ENCODE peak calls at places on chromosomes 2 and 18, in six cellular contexts. L is GM12878, V is H1, Z is HCT116, E is HepG2, Q is K562. O is an unnamed sample.

GRCh38 chr2:209472386-209472832 is 48.6 kb downstream of the MAP2 start:
- DNase-seq in Z (no peak), V (no peak), E (no peak), L (no peak), Q (no peak), O (no peak)

GRCh38 chr2:84297155-84297554 is 161.9 kb downstream of the SUCLG1 start:
- DNase-seq in E (peak), L (no peak), Q (no peak), V (no peak), Z (peak), O (no peak)

GRCh38 chr2:143558665-143559064 is 429.4 kb downstream of the ARHGAP15 start:
- DNase-seq in E (no peak), Z (no peak), Q (no peak), L (no peak), V (no peak), O (peak)

GRCh38 chr2:88896971-88897370 is 205.5 kb downstream of the RPIA start:
- DNase-seq in Q (no peak), V (no peak), L (no peak), E (no peak), Z (no peak), O (no peak)

GRCh38 chr2:154452906-154453493 is 245.5 kb upstream of the KCNJ3 start:
- DNase-seq in L (peak), Z (peak), E (no peak), Q (no peak), V (peak), O (peak)

GRCh38 chr18:13581496-13581895 is 144.9 kb downstream of the FAM210A start:
- DNase-seq in Q (no peak), Z (no peak), V (no peak), L (no peak), E (no peak), O (no peak)

GRCh38 chr18:8121942-8122480 is 487.2 kb upstream of the RAB12 start:
- DNase-seq in Z (peak), V (no peak), L (no peak), Q (peak), E (no peak), O (no peak)

GRCh38 chr2:50398101-50398500 is 633.8 kb downstream of the NRXN1 start:
- DNase-seq in Q (no peak), E (no peak), Z (no peak), V (no peak), L (no peak), O (no peak)

GRCh38 chr2:171325886-171326585 is 107.8 kb downstream of the METTL8 start:
- DNase-seq in L (no peak), Z (no peak), V (no peak), Q (no peak), E (no peak), O (no peak)

GRCh38 chr18:62539284-62540168 is 16.7 kb downstream of the ZCCHC2 start:
- DNase-seq in E (peak), Q (no peak), V (no peak), Z (no peak), L (no peak), O (no peak)

GRCh38 chr2:96342085-96342484 is 6.5 kb downstream of the NCAPH start:
- DNase-seq in E (peak), Z (no peak), V (no peak), L (no peak), Q (peak), O (no peak)

GRCh38 chr2:29009711-29010677 is 28.9 kb downstream of the TOGARAM2 start:
- DNase-seq in L (no peak), V (no peak), E (no peak), Q (no peak), Z (no peak), O (no peak)

GRCh38 chr18:50127516-50128229 is 67.3 kb downstream of the MYO5B start:
- DNase-seq in Q (no peak), Z (peak), V (no peak), L (no peak), E (no peak), O (no peak)

GRCh38 chr2:59029058-59029457 is 787.9 kb upstream of the FANCL start:
- DNase-seq in Z (no peak), E (no peak), Q (no peak), L (no peak), V (no peak), O (peak)

GRCh38 chr2:225581135-225581534 is 181.6 kb downstream of the NYAP2 start:
- DNase-seq in Z (no peak), L (no peak), V (no peak), Q (no peak), E (no peak), O (no peak)

GRCh38 chr2:182242561-182242960 is 184.3 kb downstream of the PDE1A start:
- DNase-seq in L (no peak), Z (no peak), Q (no peak), V (no peak), E (no peak), O (no peak)

GRCh38 chr2:152385718-152386117 is 50.7 kb downstream of the FMNL2 start:
- DNase-seq in E (no peak), L (no peak), Q (no peak), V (no peak), Z (no peak), O (no peak)

GRCh38 chr18:62784966-62785413 is 69.6 kb downstream of the PHLPP1 start:
- DNase-seq in E (no peak), Q (peak), L (no peak), V (no peak), Z (no peak), O (no peak)

GRCh38 chr18:79588636-79589481 is 90.7 kb upstream of the CTDP1 start:
- DNase-seq in E (peak), V (peak), Q (no peak), L (no peak), Z (no peak), O (no peak)

GRCh38 chr2:215764441-215765048 is 248.8 kb downstream of the MREG start:
- DNase-seq in V (no peak), Q (peak), E (no peak), L (no peak), Z (no peak), O (no peak)

GRCh38 chr2:98378901-98379300 is 32.6 kb downstream of the CNGA3 start:
- DNase-seq in E (no peak), L (no peak), Q (peak), V (peak), Z (no peak), O (no peak)

GRCh38 chr2:201248288-201248844 is 12.0 kb upstream of the CASP8 start:
- DNase-seq in E (no peak), Q (peak), V (peak), Z (no peak), L (no peak), O (no peak)

GRCh38 chr2:20929721-20930120 is 106.8 kb upstream of the LDAH start:
- DNase-seq in Z (no peak), V (no peak), Q (no peak), L (no peak), E (peak), O (no peak)

GRCh38 chr2:235556901-235557300 is 63.1 kb downstream of the AGAP1 start:
- DNase-seq in E (no peak), Z (no peak), Q (no peak), L (no peak), V (no peak), O (no peak)

GRCh38 chr2:235391964-235392615 is 101.8 kb upstream of the AGAP1 start:
- DNase-seq in E (no peak), V (no peak), Q (no peak), Z (no peak), L (no peak), O (no peak)

GRCh38 chr2:46164581-46165301 is 132.5 kb upstream of the EPAS1 start:
- DNase-seq in L (no peak), Q (no peak), Z (no peak), E (no peak), V (no peak), O (no peak)

GRCh38 chr2:85459771-85460170 is 41.3 kb downstream of the SH2D6 start:
- DNase-seq in V (no peak), Q (no peak), L (no peak), Z (no peak), E (no peak), O (no peak)

GRCh38 chr2:45954233-45954850 is 302.9 kb downstream of the PRKCE start:
- DNase-seq in Z (no peak), Q (no peak), L (no peak), E (no peak), V (no peak), O (no peak)

DNA sequence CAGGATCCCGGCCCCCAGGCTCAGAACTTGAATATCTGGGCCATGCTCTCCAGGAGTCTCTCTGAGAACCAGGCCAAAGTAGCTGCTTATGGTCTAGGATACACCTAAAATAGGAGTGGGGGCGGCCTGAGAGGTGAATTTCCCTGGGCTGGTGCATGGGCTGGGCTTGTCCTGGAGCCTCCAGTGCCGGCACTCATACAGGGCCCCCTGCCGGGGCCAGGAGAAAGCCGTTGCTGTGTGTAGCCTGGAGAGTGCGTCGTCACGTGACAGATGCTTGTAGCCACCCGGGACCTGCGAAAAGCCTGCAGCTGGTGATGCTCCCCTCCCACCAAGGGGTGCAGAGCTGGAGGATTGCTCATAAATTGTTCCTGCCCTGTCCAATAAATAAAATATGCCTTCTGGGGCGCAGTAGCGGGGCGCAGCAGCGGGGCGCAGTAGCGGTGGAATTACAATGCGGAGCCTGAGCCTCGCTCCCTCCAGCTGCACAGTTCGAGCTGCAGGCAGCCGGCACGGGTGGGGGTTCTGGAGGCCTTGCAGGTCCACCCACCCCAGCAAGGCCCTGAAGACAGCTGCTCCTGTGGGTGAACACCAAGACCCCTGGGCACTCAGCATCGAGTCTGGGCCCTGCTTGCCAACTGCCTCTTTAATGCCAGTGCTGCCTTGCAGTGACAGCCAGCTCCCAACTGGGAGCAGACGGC is 289.9 kb downstream of the NDUFA10 start:
- DNase-seq in E (peak), Q (peak), Z (no peak), L (no peak), V (no peak), O (no peak)
- TF ChIP-seq JUND in E (no peak), Q (no peak), Z (no peak), L (no peak), V (no peak), O (no peak)

GRCh38 chr2:205025580-205026240 is 480.4 kb downstream of the PARD3B start:
- DNase-seq in L (no peak), Z (no peak), Q (peak), V (no peak), E (peak), O (peak)

GRCh38 chr2:205022751-205023150 is 477.5 kb downstream of the PARD3B start:
- DNase-seq in Z (no peak), V (no peak), L (no peak), E (no peak), Q (no peak), O (no peak)

GRCh38 chr2:205020673-205021072 is 475.4 kb downstream of the PARD3B start:
- DNase-seq in Q (no peak), V (no peak), E (peak), L (no peak), Z (no peak), O (no peak)

GRCh38 chr2:205030695-205031094 is 485.4 kb downstream of the PARD3B start:
- DNase-seq in E (peak), Z (no peak), V (no peak), L (no peak), Q (no peak), O (no peak)

GRCh38 chr2:205024822-205025518 is 479.7 kb downstream of the PARD3B start:
- DNase-seq in Q (peak), Z (peak), E (peak), V (no peak), L (no peak), O (peak)
- TF ChIP-seq JUND in Q (peak), Z (peak), E (no peak), V (no peak), L (no peak), O (no peak)

DNA sequence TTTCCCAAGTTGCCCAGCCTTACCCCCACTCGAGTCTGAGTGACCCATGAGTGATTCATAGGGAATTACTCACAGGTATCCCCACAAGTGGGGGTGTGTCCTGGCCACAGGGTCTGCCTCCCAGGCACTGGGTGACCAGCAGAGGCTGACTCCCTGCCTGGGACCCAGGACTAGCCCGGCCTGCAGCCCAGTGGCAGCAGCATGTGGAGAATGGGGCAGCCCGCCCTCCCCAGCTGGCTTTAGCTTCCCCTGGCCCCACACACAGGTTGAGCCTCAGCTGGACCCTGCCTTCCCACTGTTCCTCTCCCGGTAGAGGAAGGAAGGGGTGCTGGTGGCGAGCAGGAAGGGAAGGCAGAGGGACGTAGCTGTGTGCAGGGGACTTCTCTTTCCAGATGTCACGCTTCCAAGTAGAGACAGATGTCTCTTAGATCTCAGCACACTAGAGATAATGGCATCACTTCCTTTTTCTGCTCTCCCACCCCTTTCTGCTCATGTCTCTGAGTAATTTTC is 51.4 kb downstream of the EMILIN2 start:
- DNase-seq in L (no peak), Z (no peak), V (no peak), E (no peak), Q (peak), O (no peak)
- TF ChIP-seq JUND in L (no peak), Z (no peak), V (no peak), E (no peak), Q (peak), O (no peak)

GRCh38 chr18:31230495-31230894 is 67.8 kb upstream of the DSC1 start:
- DNase-seq in L (peak), V (no peak), Z (peak), Q (no peak), E (peak), O (no peak)

GRCh38 chr18:31223371-31223770 is 60.7 kb upstream of the DSC1 start:
- DNase-seq in E (no peak), L (no peak), Z (no peak), V (no peak), Q (no peak), O (no peak)

GRCh38 chr18:31227497-31228229 is 65.0 kb upstream of the DSC1 start:
- DNase-seq in Q (no peak), V (no peak), Z (no peak), E (no peak), L (no peak), O (no peak)

GRCh38 chr18:31229829-31230228 is 67.2 kb upstream of the DSC1 start:
- DNase-seq in V (no peak), L (no peak), Z (no peak), Q (no peak), E (no peak), O (no peak)

DNA sequence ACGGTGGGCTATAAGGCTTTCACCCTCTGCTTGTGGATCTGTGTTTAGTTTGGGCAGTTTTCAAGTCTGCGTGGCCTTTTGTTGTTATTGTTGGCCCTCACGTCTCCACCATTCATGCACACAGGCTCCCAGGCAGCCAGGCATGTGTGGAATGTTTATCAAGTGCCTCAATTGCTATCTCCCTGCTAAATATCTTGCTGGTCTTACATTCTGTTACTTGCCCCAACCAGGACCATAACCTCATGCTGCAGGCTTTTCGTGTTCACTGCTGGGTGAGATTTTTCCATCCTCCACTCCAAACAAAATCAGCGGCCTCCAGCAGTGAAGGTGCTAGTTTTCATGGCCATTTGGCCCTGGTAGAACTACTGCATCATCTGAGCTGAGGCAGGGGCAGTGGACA is 63.0 kb upstream of the DSC1 start:
- DNase-seq in Z (no peak), V (no peak), Q (no peak), E (peak), L (no peak), O (no peak)
- TF ChIP-seq JUND in Z (no peak), V (no peak), Q (no peak), E (no peak), L (no peak), O (no peak)

GRCh38 chr2:136424112-136424511 is 306.2 kb upstream of the CXCR4 start:
- DNase-seq in Z (no peak), L (no peak), E (no peak), Q (no peak), V (no peak), O (no peak)
- TF ChIP-seq JUND in Z (no peak), L (no peak), E (no peak), Q (no peak), V (no peak), O (no peak)

GRCh38 chr2:10054976-10055375 is 11.6 kb downstream of the KLF11 start:
- DNase-seq in L (no peak), E (no peak), V (no peak), Z (no peak), Q (no peak), O (no peak)
- TF ChIP-seq JUND in L (no peak), E (no peak), V (no peak), Z (no peak), Q (no peak), O (no peak)

GRCh38 chr2:241037498-241037897 is 39.1 kb downstream of the SNED1 start:
- DNase-seq in Z (no peak), V (no peak), Q (no peak), E (no peak), L (no peak), O (no peak)

GRCh38 chr2:241035818-241036396 is 37.5 kb downstream of the SNED1 start:
- DNase-seq in V (no peak), L (no peak), Z (no peak), E (no peak), Q (no peak), O (no peak)

GRCh38 chr2:241035142-241035817 is 36.9 kb downstream of the SNED1 start:
- DNase-seq in Q (no peak), Z (no peak), V (peak), L (no peak), E (no peak), O (no peak)

GRCh38 chr2:241036964-241037421 is 38.6 kb downstream of the SNED1 start:
- DNase-seq in E (no peak), Z (no peak), Q (no peak), L (peak), V (no peak), O (no peak)

GRCh38 chr2:241036397-241036963 is 38.1 kb downstream of the SNED1 start:
- DNase-seq in Z (no peak), E (peak), L (peak), V (peak), Q (peak), O (peak)
- TF ChIP-seq JUND in Z (no peak), E (no peak), L (no peak), V (no peak), Q (no peak), O (no peak)

GRCh38 chr18:55054591-55054990 is 95.3 kb upstream of the CCDC68 start:
- DNase-seq in V (no peak), E (no peak), L (no peak), Z (no peak), Q (no peak), O (no peak)

GRCh38 chr18:55048892-55049291 is 89.6 kb upstream of the CCDC68 start:
- DNase-seq in Q (no peak), L (no peak), E (no peak), V (no peak), Z (no peak), O (no peak)

DNA sequence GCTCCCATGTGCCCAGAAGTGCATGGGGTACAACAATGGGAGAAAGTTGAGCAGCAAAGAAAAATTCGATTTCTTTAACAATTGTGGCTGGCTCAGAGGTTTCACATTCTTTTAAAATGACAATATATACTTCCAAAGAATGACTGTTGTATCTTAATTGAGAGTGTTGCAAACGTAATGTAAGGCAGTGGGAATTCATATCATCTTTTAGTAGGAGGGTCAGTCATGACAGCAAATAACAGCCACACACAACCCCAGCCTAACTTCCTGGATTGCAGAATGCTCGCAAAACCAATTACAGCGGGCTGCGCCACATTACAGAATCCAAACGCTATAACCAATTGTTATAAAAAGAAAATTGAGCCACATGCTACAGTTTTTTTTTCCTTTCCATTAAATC is 94.7 kb upstream of the CCDC68 start:
- DNase-seq in Z (no peak), L (no peak), E (no peak), Q (no peak), V (no peak), O (no peak)
- TF ChIP-seq JUND in Z (no peak), L (no peak), E (no peak), Q (no peak), V (no peak), O (no peak)

DNA sequence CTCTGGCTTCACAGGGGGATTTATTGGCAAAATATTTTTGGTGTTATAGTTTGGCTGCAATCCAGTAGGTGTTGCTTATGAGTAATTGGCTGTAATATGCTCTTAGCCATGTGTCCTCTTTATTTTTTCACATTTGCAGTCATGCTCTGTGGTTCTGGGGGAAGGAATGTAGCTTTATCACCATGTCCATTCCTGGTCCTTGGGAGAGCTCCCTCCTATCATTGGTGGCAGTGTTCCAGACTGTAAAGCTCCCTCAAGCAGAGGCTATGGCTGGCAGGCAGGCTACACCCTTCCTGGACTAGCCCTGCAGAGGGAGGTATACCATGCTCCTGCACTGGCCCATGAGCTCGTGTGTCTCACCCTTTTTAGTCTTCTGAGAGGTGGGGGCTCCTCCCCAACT is 120.0 kb upstream of the FSIP2 start:
- DNase-seq in Q (no peak), V (no peak), Z (no peak), L (no peak), E (no peak), O (no peak)
- TF ChIP-seq JUND in Q (no peak), V (no peak), Z (no peak), L (no peak), E (no peak), O (no peak)

GRCh38 chr2:55901322-55901721 is 22.3 kb downstream of the EFEMP1 start:
- DNase-seq in V (no peak), Q (peak), E (no peak), L (no peak), Z (no peak), O (no peak)
- TF ChIP-seq JUND in V (no peak), Q (peak), E (no peak), L (no peak), Z (peak), O (no peak)

O was measured in T47D.